ENCODE peak calls at places on chromosomes 6 and 20, in eight cellular contexts. T is stomach; N is HCT116; V is IMR-90; X is MM.1S; E is CD4-positive, alpha-beta memory T cell; M is ascending aorta; Q is left lung. G is an unnamed sample. For H3K4me1 and H3K9me3, the result is how much of the 10 kb centered on the place peaks cover.

GRCh38 chr20:10671850-10672578 is 1.8 kb downstream of the JAG1 start:
- DNase-seq in V (peak), E (no peak), X (peak), Q (peak), M (peak), T (peak), N (no peak), G (peak)

GRCh38 chr6:158861686-158862381 is 42.7 kb upstream of the EZR start:
- DNase-seq in V (peak), E (no peak), N (no peak), M (no peak), X (no peak), T (no peak), Q (no peak), G (peak)

GRCh38 chr6:170347091-170347490 is 40.5 kb downstream of the FAM120B start:
- DNase-seq in T (no peak), M (no peak), X (no peak), V (peak), E (no peak), Q (no peak), N (no peak), G (no peak)

GRCh38 chr20:39269031-39269461 is 306.9 kb downstream of the DHX35 start:
- DNase-seq in Q (peak), X (peak), M (no peak), N (peak), T (peak), V (peak), E (no peak), G (peak)

GRCh38 chr6:33289784-33290315 is 449 bp downstream of the PFDN6 start:
- DNase-seq in V (no peak), N (no peak), M (no peak), Q (no peak), X (no peak), T (no peak), E (no peak), G (no peak)

GRCh38 chr20:32894711-32895355 is 36.1 kb downstream of the EFCAB8 start:
- DNase-seq in N (no peak), V (no peak), Q (no peak), T (no peak), E (no peak), M (no peak), X (no peak), G (no peak)

GRCh38 chr6:157034433-157035230 is 257.5 kb downstream of the ARID1B start:
- DNase-seq in M (no peak), V (peak), X (peak), N (peak), T (no peak), Q (no peak), E (no peak), G (peak)

GRCh38 chr20:56998438-56998837 is 268.0 kb downstream of the BMP7 start:
- DNase-seq in E (no peak), M (no peak), X (peak), N (no peak), Q (no peak), V (no peak), T (no peak), G (no peak)

GRCh38 chr20:62269871-62270270 is 31.6 kb downstream of the OSBPL2 start:
- DNase-seq in N (no peak), Q (no peak), V (no peak), T (no peak), E (no peak), M (no peak), X (no peak), G (no peak)

GRCh38 chr6:56087421-56087820 is 160.0 kb downstream of the COL21A1 start:
- DNase-seq in T (no peak), N (no peak), E (no peak), Q (no peak), V (peak), X (no peak), M (no peak), G (peak)

GRCh38 chr6:79201935-79202334 is 32.5 kb downstream of the HMGN3 start:
- DNase-seq in M (no peak), V (no peak), X (no peak), Q (no peak), N (no peak), E (no peak), T (no peak), G (no peak)

GRCh38 chr20:35663813-35664543 is 722 bp downstream of the CPNE1 start:
- DNase-seq in Q (peak), M (peak), E (peak), T (peak), V (peak), X (peak), N (peak), G (peak)

GRCh38 chr20:56689318-56689717 is 60.2 kb downstream of the TFAP2C start:
- DNase-seq in N (no peak), M (no peak), E (no peak), X (no peak), V (no peak), Q (peak), T (no peak), G (no peak)

GRCh38 chr6:151036869-151037680 is 171.6 kb downstream of the MTHFD1L start:
- DNase-seq in E (no peak), M (peak), Q (no peak), X (no peak), N (peak), V (peak), T (no peak), G (peak)

GRCh38 chr6:144331610-144332009 is 46.5 kb downstream of the UTRN start:
- DNase-seq in X (no peak), M (no peak), V (peak), E (no peak), Q (no peak), T (no peak), N (no peak), G (no peak)

GRCh38 chr6:137829641-137830083 is 37.4 kb upstream of the TNFAIP3 start:
- DNase-seq in E (no peak), T (no peak), V (peak), Q (no peak), N (no peak), M (no peak), X (no peak), G (peak)

GRCh38 chr6:111517965-111518364 is 34.9 kb upstream of the REV3L start:
- DNase-seq in T (no peak), M (no peak), Q (no peak), X (no peak), V (no peak), N (no peak), E (no peak), G (no peak)

GRCh38 chr6:123380257-123380656 is 256.5 kb downstream of the TRDN start:
- DNase-seq in N (no peak), E (no peak), M (no peak), Q (no peak), X (peak), V (no peak), T (no peak), G (peak)

GRCh38 chr6:147693185-147693584 is 184.7 kb downstream of the SAMD5 start:
- DNase-seq in X (no peak), N (no peak), T (no peak), M (no peak), Q (no peak), E (no peak), V (no peak), G (no peak)

GRCh38 chr20:63553933-63554290 is at the start of gene FNDC11:
- DNase-seq in X (no peak), E (peak), N (no peak), T (peak), M (no peak), V (no peak), Q (no peak), G (no peak)

GRCh38 chr6:157514659-157515496 is 133.9 kb downstream of the ZDHHC14 start:
- DNase-seq in X (no peak), T (no peak), N (no peak), M (no peak), V (peak), E (no peak), Q (no peak), G (no peak)

GRCh38 chr20:21225215-21225947 is 77.8 kb upstream of the XRN2 start:
- DNase-seq in M (no peak), Q (no peak), N (no peak), T (no peak), E (no peak), X (no peak), V (peak), G (no peak)

GRCh38 chr6:101578306-101578705 is 184.8 kb downstream of the GRIK2 start:
- DNase-seq in Q (no peak), M (no peak), E (no peak), N (no peak), T (no peak), X (no peak), V (no peak), G (no peak)

GRCh38 chr6:81144346-81144745 is 608.1 kb downstream of the TENT5A start:
- DNase-seq in X (no peak), V (peak), E (no peak), M (no peak), Q (no peak), N (no peak), T (no peak), G (no peak)

GRCh38 chr6:4864534-4864933 is 88.3 kb downstream of the CDYL start:
- DNase-seq in T (no peak), X (peak), E (no peak), M (no peak), V (no peak), N (no peak), Q (no peak), G (no peak)

GRCh38 chr20:34058831-34059230 is 53.2 kb downstream of the EIF2S2 start:
- DNase-seq in M (no peak), V (peak), N (no peak), T (no peak), Q (no peak), E (peak), X (no peak), G (no peak)

GRCh38 chr6:3333263-3333662 is 74.5 kb downstream of the PSMG4 start:
- DNase-seq in T (no peak), E (no peak), N (no peak), Q (no peak), M (no peak), V (no peak), X (no peak), G (no peak)

GRCh38 chr6:130288065-130288464 is 65.3 kb upstream of the SAMD3 start:
- DNase-seq in Q (no peak), V (peak), M (no peak), T (no peak), X (no peak), E (no peak), N (no peak), G (no peak)

GRCh38 chr20:22862645-22863230 is 172.4 kb upstream of the SSTR4 start:
- DNase-seq in T (no peak), X (no peak), E (no peak), M (no peak), Q (no peak), N (no peak), V (no peak), G (no peak)

DNA sequence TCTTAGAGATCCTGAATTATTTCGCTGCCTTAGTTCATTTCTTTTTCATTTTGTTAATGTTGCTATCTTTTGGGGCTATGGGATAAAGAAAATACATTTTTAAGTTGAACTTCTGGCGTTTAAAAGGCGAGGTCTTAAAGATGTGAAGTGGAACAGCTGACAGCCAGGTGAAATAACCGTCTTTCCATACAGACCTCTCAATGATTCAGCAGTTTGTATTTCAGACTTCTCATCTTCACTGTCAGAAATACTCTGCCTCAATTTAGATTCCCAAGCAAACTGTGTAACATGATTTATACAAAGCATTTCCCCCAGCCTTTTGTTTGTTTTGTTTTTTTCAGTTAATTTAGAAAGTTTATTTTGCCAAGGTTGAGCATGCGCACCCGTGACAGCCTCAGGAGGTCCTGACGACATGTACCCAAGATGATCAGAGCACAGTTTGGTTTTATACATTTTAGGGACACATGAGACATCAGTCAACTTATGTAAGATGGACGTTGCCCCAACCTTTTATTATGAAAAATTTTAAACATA is 40.0 kb downstream of the SLC9A8 start:
- DNase-seq in V (no peak), E (no peak), M (no peak), N (no peak), Q (no peak), T (no peak), X (no peak), G (no peak)
- H3K4me1 ChIP-seq in V (under half), E (under half), M (under half), N (under half), Q (under half), T (under half), X (under half), G (under half)

DNA sequence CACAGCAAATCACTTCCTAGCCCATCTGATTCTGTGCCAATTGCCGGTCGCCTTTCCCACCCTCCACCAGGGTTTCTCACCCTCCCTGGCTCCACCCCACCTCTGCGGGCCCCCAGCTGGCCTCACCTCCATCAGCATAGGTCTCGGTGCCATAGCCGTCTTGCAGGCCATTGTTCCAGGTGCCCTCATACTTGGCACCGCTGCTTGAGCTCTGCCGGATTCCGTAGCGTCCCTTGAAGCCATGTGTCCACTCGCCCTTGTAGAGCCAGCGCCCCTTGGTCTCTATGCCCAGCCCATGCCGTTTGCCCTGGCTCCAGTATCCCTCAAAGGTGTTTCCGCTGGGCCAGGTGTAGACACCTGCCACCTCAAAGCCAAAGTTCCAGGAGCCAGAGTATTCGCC is 787 bp downstream of the JPH2 start:
- DNase-seq in E (no peak), Q (no peak), T (no peak), M (no peak), V (no peak), X (no peak), N (no peak), G (no peak)
- H3K4me3 ChIP-seq in E (no peak), Q (peak), T (peak), M (peak), V (no peak), X (no peak), N (no peak), G (no peak)

GRCh38 chr20:49393803-49394202 is 88.7 kb downstream of the KCNB1 start:
- DNase-seq in M (no peak), Q (no peak), X (no peak), E (no peak), N (no peak), T (no peak), V (no peak), G (no peak)

GRCh38 chr20:49395183-49395582 is 87.3 kb downstream of the KCNB1 start:
- DNase-seq in N (no peak), X (no peak), T (no peak), V (no peak), M (peak), E (no peak), Q (no peak), G (no peak)

GRCh38 chr20:49394757-49395156 is 87.7 kb downstream of the KCNB1 start:
- DNase-seq in E (no peak), M (no peak), Q (no peak), T (no peak), V (no peak), N (no peak), X (no peak), G (no peak)

GRCh38 chr20:49395659-49396058 is 86.8 kb downstream of the KCNB1 start:
- DNase-seq in Q (no peak), N (no peak), E (no peak), T (no peak), V (no peak), M (no peak), X (no peak), G (no peak)

GRCh38 chr20:49394264-49394663 is 88.2 kb downstream of the KCNB1 start:
- DNase-seq in Q (no peak), E (no peak), X (no peak), V (peak), T (no peak), M (no peak), N (no peak), G (no peak)
- H3K9me3 ChIP-seq in Q (under half), E (under half), X (under half), V (under half), T (under half), M (under half), N (under half), G (under half)

GRCh38 chr6:108660251-108660650 is 99.5 kb downstream of the FOXO3 start:
- DNase-seq in T (no peak), V (no peak), N (no peak), E (no peak), X (no peak), Q (no peak), M (no peak), G (no peak)

GRCh38 chr6:108665495-108666196 is 104.9 kb downstream of the FOXO3 start:
- DNase-seq in M (no peak), T (no peak), Q (no peak), V (no peak), N (no peak), E (no peak), X (peak), G (no peak)

GRCh38 chr6:108662702-108663101 is 102.0 kb downstream of the FOXO3 start:
- DNase-seq in N (no peak), X (no peak), T (no peak), Q (no peak), M (no peak), E (no peak), V (no peak), G (no peak)

GRCh38 chr6:108661430-108661829 is 100.7 kb downstream of the FOXO3 start:
- DNase-seq in T (no peak), N (no peak), E (no peak), X (no peak), V (peak), M (no peak), Q (no peak), G (peak)

DNA sequence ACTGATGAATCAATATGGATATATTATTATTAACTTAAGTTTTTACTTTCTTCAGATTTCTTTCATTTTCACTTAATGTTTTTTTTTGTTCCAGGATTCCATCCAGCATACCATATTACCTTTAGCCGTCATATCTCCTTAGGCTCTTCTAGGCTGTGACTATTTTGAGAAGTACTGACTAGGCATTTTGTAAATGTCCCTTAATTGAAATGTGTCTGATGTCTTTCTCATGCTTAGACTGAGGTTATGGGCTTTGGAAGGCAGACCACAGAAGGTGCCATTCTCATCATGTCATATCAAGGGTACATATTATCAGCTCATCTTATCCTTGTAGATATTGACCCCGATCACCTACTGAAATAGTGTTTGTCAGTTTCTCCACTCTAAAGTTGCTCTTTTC is 101.3 kb downstream of the FOXO3 start:
- DNase-seq in M (no peak), Q (no peak), T (no peak), N (no peak), E (no peak), V (no peak), X (no peak), G (no peak)
- H3K4me1 ChIP-seq in M (under half), Q (under half), T (half or more), N (under half), E (under half), V (under half), X (under half), G (under half)